ENCODE peak calls at places on chromosomes 4 and X, in six cellular contexts. S, F, E, B, U and A are unnamed samples.

GRCh38 chr4:94305468-94306225 is 37.0 kb downstream of the HPGDS start:
- DNase-seq in S (no peak), F (no peak), E (no peak), B (no peak), U (no peak), A (no peak)

GRCh38 chr4:108355523-108356208 is 186.9 kb upstream of the LEF1 start:
- DNase-seq in S (no peak), F (no peak), E (no peak), B (no peak), U (no peak), A (no peak)

GRCh38 chrX:13048265-13048664 is 3.8 kb upstream of the FAM9C start:
- DNase-seq in S (no peak), F (no peak), E (no peak), B (no peak), U (peak; percentile 53), A (peak; percentile 28)

GRCh38 chr4:74886490-74886889 is 46.4 kb upstream of the PARM1 start:
- DNase-seq in S (no peak), F (no peak), E (no peak), B (no peak), U (peak; percentile 58), A (peak; percentile 5)

GRCh38 chrX:13387656-13388421 is 68.0 kb upstream of the ATXN3L start:
- DNase-seq in S (no peak), F (no peak), E (no peak), B (no peak), U (peak; percentile 13), A (no peak)

GRCh38 chr4:85486425-85487101 is 11.6 kb downstream of the ARHGAP24 start:
- DNase-seq in S (no peak), F (no peak), E (no peak), B (no peak), U (peak; percentile 68), A (peak; percentile 26)

GRCh38 chrX:30779453-30780030 is 109.5 kb downstream of the TAB3 start:
- DNase-seq in S (no peak), F (no peak), E (no peak), B (no peak), U (no peak), A (no peak)

GRCh38 chr4:153188966-153189801 is 15.1 kb upstream of the TRIM2 start:
- DNase-seq in S (no peak), F (no peak), E (no peak), B (no peak), U (peak; percentile 23), A (peak; percentile 46)

GRCh38 chrX:107118322-107119147 is at the start of gene RBM41:
- DNase-seq in S (peak; percentile 78), F (peak; percentile 56), E (peak; percentile 69), B (peak; percentile 86), U (peak; percentile 84), A (peak; percentile 83)

GRCh38 chr4:3639613-3640586 is 107.7 kb upstream of the LRPAP1 start:
- DNase-seq in S (no peak), F (no peak), E (no peak), B (no peak), U (no peak), A (no peak)

GRCh38 chr4:8262637-8263322 is 6.8 kb upstream of the HTRA3 start:
- DNase-seq in S (peak; percentile 29), F (no peak), E (no peak), B (peak; percentile 65), U (no peak), A (no peak)

GRCh38 chrX:82589410-82589809 is 918.7 kb upstream of the POU3F4 start:
- DNase-seq in S (no peak), F (no peak), E (no peak), B (no peak), U (peak; percentile 58), A (peak; percentile 52)

GRCh38 chrX:109347618-109348017 is 134.3 kb downstream of the GUCY2F start:
- DNase-seq in S (no peak), F (no peak), E (no peak), B (no peak), U (peak; percentile 91), A (peak; percentile 87)

GRCh38 chr4:141501395-141501794 is 135.0 kb upstream of the IL15 start:
- DNase-seq in S (no peak), F (no peak), E (no peak), B (no peak), U (peak; percentile 11), A (no peak)

GRCh38 chr4:57131849-57132745 is 21.9 kb upstream of the IGFBP7 start:
- DNase-seq in S (peak; percentile 6), F (no peak), E (no peak), B (no peak), U (peak; percentile 46), A (peak; percentile 65)

GRCh38 chrX:3717742-3718420 is 4.4 kb upstream of the PRKX start:
- DNase-seq in S (no peak), F (no peak), E (no peak), B (no peak), U (peak; percentile 37), A (no peak)
- TF ChIP-seq CTCF in S (no peak), F (no peak), E (no peak), B (no peak), U (no peak), A (no peak)

GRCh38 chr4:137707626-137708025 is 175.3 kb upstream of the PCDH18 start:
- DNase-seq in S (no peak), F (no peak), E (no peak), B (no peak), U (peak; percentile 72), A (peak; percentile 59)

GRCh38 chr4:137700751-137701150 is 168.5 kb upstream of the PCDH18 start:
- DNase-seq in S (no peak), F (no peak), E (no peak), B (no peak), U (peak; percentile 13), A (no peak)

GRCh38 chr4:137707221-137707620 is 174.9 kb upstream of the PCDH18 start:
- DNase-seq in S (no peak), F (no peak), E (no peak), B (no peak), U (no peak), A (no peak)

GRCh38 chr4:137703225-137703624 is 170.9 kb upstream of the PCDH18 start:
- DNase-seq in S (no peak), F (no peak), E (no peak), B (no peak), U (no peak), A (no peak)

DNA sequence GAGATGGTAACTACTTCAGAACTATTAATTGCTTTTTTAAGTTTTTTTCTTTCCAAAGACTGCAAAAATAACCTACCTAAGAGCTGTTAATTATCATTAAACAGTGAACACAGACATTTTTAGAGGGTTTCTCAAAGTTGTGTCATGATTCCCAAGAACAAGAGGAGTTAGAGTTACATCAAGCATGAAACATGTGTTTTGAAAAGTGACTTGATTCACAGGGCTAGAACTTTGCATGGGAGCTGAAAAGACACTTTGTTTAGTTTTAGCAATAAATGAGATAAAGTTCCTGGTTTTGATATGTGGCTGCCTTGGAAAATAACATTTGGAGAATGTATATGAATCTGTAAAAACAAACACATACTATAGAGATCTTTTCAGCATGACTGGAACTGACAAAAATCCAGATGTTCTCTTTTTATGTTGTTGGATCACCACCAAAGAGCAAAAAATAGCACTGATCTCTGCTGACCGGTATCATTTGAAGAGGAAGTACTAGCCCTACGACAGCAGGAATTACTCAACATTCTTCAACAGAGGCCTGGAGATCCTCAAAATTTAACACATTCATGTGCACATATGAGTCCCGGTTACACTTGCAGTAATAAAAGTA is 173.0 kb upstream of the PCDH18 start:
- DNase-seq in S (no peak), F (no peak), E (no peak), B (no peak), U (peak; percentile 96), A (peak; percentile 91)
- H3K4me3 ChIP-seq in S (no peak overlapping the region), F (no peak overlapping the region), E (no peak overlapping the region), B (no peak overlapping the region), U (no peak overlapping the region), A (no peak overlapping the region)

GRCh38 chrX:155968106-155968714 is 29.3 kb upstream of the IL9R start:
- DNase-seq in S (no peak), F (no peak), E (no peak), B (no peak), U (no peak), A (no peak)

GRCh38 chrX:155962906-155963305 is 34.6 kb upstream of the IL9R start:
- DNase-seq in S (no peak), F (no peak), E (no peak), B (no peak), U (no peak), A (no peak)

GRCh38 chrX:155967653-155968052 is 29.8 kb upstream of the IL9R start:
- DNase-seq in S (no peak), F (no peak), E (no peak), B (no peak), U (no peak), A (no peak)

GRCh38 chrX:155966876-155967275 is 30.6 kb upstream of the IL9R start:
- DNase-seq in S (peak; percentile 67), F (no peak), E (no peak), B (no peak), U (peak; percentile 23), A (no peak)
- TF ChIP-seq CTCF in S (peak; percentile 60), F (no peak), E (peak; percentile 41), B (peak; percentile 27), U (peak; percentile 41), A (peak; percentile 3)

GRCh38 chrX:51802917-51803688 is 59.9 kb downstream of the GSPT2 start:
- DNase-seq in S (peak; percentile 57), F (no peak), E (peak; percentile 22), B (peak; percentile 59), U (peak; percentile 72), A (peak; percentile 62)

GRCh38 chrX:51804741-51805140 is 61.5 kb downstream of the GSPT2 start:
- DNase-seq in S (no peak), F (no peak), E (no peak), B (no peak), U (no peak), A (no peak)

GRCh38 chrX:51798701-51799100 is 55.5 kb downstream of the GSPT2 start:
- DNase-seq in S (no peak), F (no peak), E (no peak), B (no peak), U (no peak), A (no peak)

DNA sequence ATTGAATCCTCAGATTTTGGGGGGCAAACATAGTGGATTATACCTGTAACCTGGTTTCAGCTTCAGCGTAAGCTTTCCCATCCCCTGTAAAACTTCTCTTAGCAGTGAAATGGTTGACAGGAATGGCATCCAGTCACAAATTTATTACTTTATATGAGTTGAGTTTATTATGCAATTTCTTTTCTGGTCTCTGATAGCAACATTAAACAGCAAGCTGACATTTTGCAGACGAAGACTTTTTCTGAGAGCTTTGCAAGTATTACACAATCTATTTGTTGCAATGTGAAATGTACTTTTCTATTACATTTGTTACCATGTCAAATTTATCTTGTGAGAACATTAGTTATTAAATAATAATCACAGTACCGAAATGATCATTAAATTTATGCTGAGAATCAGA is 60.6 kb downstream of the GSPT2 start:
- DNase-seq in S (no peak), F (no peak), E (no peak), B (no peak), U (peak; percentile 2), A (no peak)
- H3K4me3 ChIP-seq in S (peak overlapping the region; percentile 59), F (no peak overlapping the region), E (peak overlapping the region; percentile 74), B (peak overlapping the region; percentile 72), U (no peak overlapping the region), A (peak overlapping the region; percentile 73)

GRCh38 chrX:41677661-41678060 is 11.1 kb upstream of the GPR34 start:
- DNase-seq in S (no peak), F (no peak), E (no peak), B (no peak), U (peak; percentile 49), A (no peak)
- TF ChIP-seq CTCF in S (no peak), F (no peak), E (no peak), B (no peak), U (no peak), A (no peak)

GRCh38 chr4:1997712-1998111 is 11.1 kb downstream of the NELFA start:
- DNase-seq in S (no peak), F (no peak), E (no peak), B (no peak), U (no peak), A (no peak)
- H3K4me3 ChIP-seq in S (no peak overlapping the region), F (no peak overlapping the region), E (no peak overlapping the region), B (no peak overlapping the region), U (no peak overlapping the region), A (no peak overlapping the region)